ENCODE peak calls at places on chromosome 20, in six cellular contexts. K is CD8-positive, alpha-beta memory T cell; W is brain microvascular endothelial cell; D is PC-9; C is colonic mucosa; P is kidney. X is an unnamed sample.
A peak's percentile ranks its signal among the peaks of the same experiment; 100 is the strongest.

GRCh38 chr20:20734475-20734948 is 22.1 kb upstream of the RALGAPA2 start:
- DNase-seq in K (no peak), W (no peak), D (no peak), C (no peak), P (no peak), X (no peak)

GRCh38 chr20:61801857-61802442 is 263.7 kb downstream of the TAF4 start:
- DNase-seq in K (peak; percentile 21), W (no peak), D (no peak), C (no peak), P (peak; percentile 28), X (no peak)

GRCh38 chr20:34124469-34125249 is 12.6 kb upstream of the EIF2S2 start:
- DNase-seq in K (no peak), W (no peak), D (no peak), C (no peak), P (no peak), X (no peak)

GRCh38 chr20:62303327-62304226 is 780 bp downstream of the ADRM1 start:
- DNase-seq in K (no peak), W (no peak), D (peak; percentile 64), C (peak; percentile 40), P (peak; percentile 83), X (no peak)

GRCh38 chr20:41654884-41655283 is 36.7 kb upstream of the CHD6 start:
- DNase-seq in K (no peak), W (peak; percentile 37), D (no peak), C (no peak), P (no peak), X (no peak)

GRCh38 chr20:2919518-2920245 is 46.4 kb downstream of the PTPRA start:
- DNase-seq in K (no peak), W (no peak), D (no peak), C (peak; percentile 56), P (no peak), X (no peak)

GRCh38 chr20:60395993-60396392 is 437.8 kb downstream of the CDH26 start:
- DNase-seq in K (no peak), W (no peak), D (no peak), C (no peak), P (no peak), X (no peak)

GRCh38 chr20:4787069-4787468 is 65.4 kb downstream of the PRND start:
- DNase-seq in K (no peak), W (peak; percentile 6), D (no peak), C (no peak), P (no peak), X (no peak)

GRCh38 chr20:61980647-61981583 is 84.8 kb downstream of the TAF4 start:
- DNase-seq in K (no peak), W (peak; percentile 50), D (peak; percentile 40), C (no peak), P (no peak), X (no peak)

GRCh38 chr20:21229163-21229562 is 74.0 kb upstream of the XRN2 start:
- DNase-seq in K (no peak), W (no peak), D (no peak), C (no peak), P (no peak), X (no peak)

GRCh38 chr20:32697608-32698007 is 23.9 kb upstream of the C20orf203 start:
- DNase-seq in K (no peak), W (no peak), D (no peak), C (no peak), P (no peak), X (no peak)

GRCh38 chr20:60202046-60202445 is 243.8 kb downstream of the CDH26 start:
- DNase-seq in K (no peak), W (no peak), D (no peak), C (no peak), P (no peak), X (no peak)

GRCh38 chr20:36367370-36367745 is 61.2 kb downstream of the DLGAP4 start:
- DNase-seq in K (no peak), W (no peak), D (no peak), C (no peak), P (no peak), X (no peak)

GRCh38 chr20:36368400-36368799 is 62.3 kb downstream of the DLGAP4 start:
- DNase-seq in K (no peak), W (no peak), D (no peak), C (no peak), P (no peak), X (no peak)

GRCh38 chr20:36366623-36367369 is 60.7 kb downstream of the DLGAP4 start:
- DNase-seq in K (no peak), W (no peak), D (no peak), C (no peak), P (no peak), X (no peak)

GRCh38 chr20:36368869-36369268 is 62.7 kb downstream of the DLGAP4 start:
- DNase-seq in K (no peak), W (no peak), D (no peak), C (no peak), P (no peak), X (no peak)

GRCh38 chr20:36367907-36368306 is 61.8 kb downstream of the DLGAP4 start:
- DNase-seq in K (no peak), W (no peak), D (no peak), C (no peak), P (no peak), X (no peak)
- H3K27ac ChIP-seq in K (no peak overlapping the region), W (no peak overlapping the region), D (no peak overlapping the region), C (no peak overlapping the region), P (no peak overlapping the region), X (no peak overlapping the region)

GRCh38 chr20:48658505-48658904 is 169.3 kb downstream of the PREX1 start:
- DNase-seq in K (no peak), W (no peak), D (no peak), C (no peak), P (no peak), X (no peak)

GRCh38 chr20:48656120-48656519 is 171.7 kb downstream of the PREX1 start:
- DNase-seq in K (no peak), W (no peak), D (no peak), C (no peak), P (no peak), X (no peak)

GRCh38 chr20:48658198-48658476 is 169.7 kb downstream of the PREX1 start:
- DNase-seq in K (no peak), W (no peak), D (no peak), C (no peak), P (no peak), X (no peak)

GRCh38 chr20:48656661-48657211 is 171.1 kb downstream of the PREX1 start:
- DNase-seq in K (no peak), W (no peak), D (peak; percentile 65), C (no peak), P (no peak), X (no peak)

GRCh38 chr20:48657426-48658197 is 170.2 kb downstream of the PREX1 start:
- DNase-seq in K (peak; percentile 74), W (peak; percentile 69), D (peak; percentile 73), C (peak; percentile 73), P (no peak), X (peak; percentile 24)
- H3K27ac ChIP-seq in K (no peak overlapping the region), W (no peak overlapping the region), D (no peak overlapping the region), C (no peak overlapping the region), P (no peak overlapping the region), X (no peak overlapping the region)

GRCh38 chr20:17872920-17873319 is 95.7 kb downstream of the SNX5 start:
- DNase-seq in K (no peak), W (no peak), D (no peak), C (no peak), P (no peak), X (no peak)

GRCh38 chr20:17871861-17872260 is 96.7 kb downstream of the SNX5 start:
- DNase-seq in K (no peak), W (no peak), D (no peak), C (no peak), P (no peak), X (no peak)

GRCh38 chr20:17873410-17874270 is 95.0 kb downstream of the SNX5 start:
- DNase-seq in K (no peak), W (peak; percentile 83), D (peak; percentile 71), C (peak; percentile 96), P (peak; percentile 89), X (no peak)

GRCh38 chr20:17871181-17871580 is 97.4 kb downstream of the SNX5 start:
- DNase-seq in K (no peak), W (peak; percentile 36), D (no peak), C (no peak), P (no peak), X (no peak)

DNA sequence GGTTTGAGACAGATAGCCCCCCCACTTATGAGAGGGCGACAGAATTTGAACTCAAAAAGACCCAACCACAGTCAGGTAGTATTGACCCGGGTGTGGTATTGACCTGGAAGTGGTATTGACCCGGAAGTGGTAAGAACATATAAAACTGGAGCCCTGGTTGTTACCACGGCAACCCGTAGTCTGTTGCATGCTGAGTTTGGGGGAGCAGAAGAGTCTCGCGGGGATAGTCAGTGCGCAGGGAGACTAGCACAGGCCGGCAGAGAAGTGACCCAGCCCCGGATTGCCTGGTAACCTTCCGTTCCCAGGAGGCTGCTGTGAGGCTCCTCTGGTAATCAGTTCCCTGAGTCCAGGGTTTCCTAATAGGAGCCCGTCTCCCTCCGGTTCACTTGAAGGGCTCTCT is 96.2 kb downstream of the SNX5 start:
- DNase-seq in K (no peak), W (no peak), D (no peak), C (no peak), P (no peak), X (no peak)
- H3K27ac ChIP-seq in K (no peak overlapping the region), W (no peak overlapping the region), D (no peak overlapping the region), C (no peak overlapping the region), P (no peak overlapping the region), X (no peak overlapping the region)

GRCh38 chr20:13671500-13672288 is 33.0 kb upstream of the TASP1 start:
- DNase-seq in K (no peak), W (peak; percentile 53), D (no peak), C (peak; percentile 32), P (no peak), X (no peak)

GRCh38 chr20:13677241-13677640 is 38.5 kb upstream of the TASP1 start:
- DNase-seq in K (no peak), W (no peak), D (no peak), C (no peak), P (no peak), X (no peak)

GRCh38 chr20:13670160-13670559 is 31.4 kb upstream of the TASP1 start:
- DNase-seq in K (no peak), W (no peak), D (no peak), C (no peak), P (no peak), X (no peak)

GRCh38 chr20:13672657-13673056 is 33.9 kb upstream of the TASP1 start:
- DNase-seq in K (no peak), W (no peak), D (no peak), C (no peak), P (no peak), X (no peak)
- H3K27ac ChIP-seq in K (no peak overlapping the region), W (no peak overlapping the region), D (no peak overlapping the region), C (no peak overlapping the region), P (no peak overlapping the region), X (no peak overlapping the region)

GRCh38 chr20:44517454-44517853 is 4.4 kb downstream of the SERINC3 start:
- DNase-seq in K (no peak), W (no peak), D (no peak), C (no peak), P (no peak), X (no peak)
- H3K27ac ChIP-seq in K (no peak overlapping the region), W (no peak overlapping the region), D (no peak overlapping the region), C (no peak overlapping the region), P (no peak overlapping the region), X (no peak overlapping the region)

DNA sequence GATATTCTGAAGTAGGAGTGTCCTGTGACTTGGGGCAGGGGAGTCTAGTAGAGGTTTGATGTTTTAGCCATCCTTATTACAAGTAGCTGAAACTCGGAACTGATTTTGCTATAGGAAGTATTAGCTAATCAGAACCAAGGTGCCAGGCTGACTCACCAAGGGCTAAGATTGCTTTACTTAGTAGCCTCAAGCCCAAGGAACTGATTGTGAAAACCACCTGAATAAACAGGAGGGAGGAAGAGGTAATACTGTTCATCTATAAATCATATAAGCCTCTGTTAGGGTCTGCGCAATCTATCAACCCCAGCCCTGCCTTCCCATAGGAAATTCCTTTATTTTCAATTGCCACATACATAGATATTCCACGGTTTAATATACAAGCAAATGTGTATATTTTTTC is 54.4 kb downstream of the GNAS start:
- DNase-seq in K (no peak), W (peak; percentile 25), D (no peak), C (no peak), P (no peak), X (peak; percentile 66)
- H3K27ac ChIP-seq in K (no peak overlapping the region), W (peak overlapping the region; percentile 29), D (peak overlapping the region; percentile 69), C (peak overlapping the region; percentile 51), P (peak overlapping the region; percentile 60), X (peak overlapping the region; percentile 30)

X was measured in epithelial cell of prostate.